ENCODE peak calls at places on chromosomes 4 and X, in eight cellular contexts. U, L, H, Z, T, W, R and F are unnamed samples.

GRCh38 chr4:81454498-81454897 is 17.2 kb downstream of the RASGEF1B start:
- DNase-seq in U (no peak), L (no peak), H (no peak), Z (no peak), T (peak; percentile 35), W (no peak), R (no peak), F (no peak)

GRCh38 chr4:48813984-48814383 is 16.9 kb upstream of the OCIAD1 start:
- DNase-seq in U (no peak), L (no peak), H (peak; percentile 67), Z (no peak), T (no peak), W (no peak), R (no peak), F (no peak)

GRCh38 chr4:182839256-182839655 is 77.9 kb downstream of the DCTD start:
- DNase-seq in U (no peak), L (no peak), H (no peak), Z (no peak), T (no peak), W (no peak), R (no peak), F (peak; percentile 10)

GRCh38 chr4:91990726-91991125 is 313.0 kb upstream of the GRID2 start:
- DNase-seq in U (no peak), L (no peak), H (no peak), Z (no peak), T (no peak), W (no peak), R (no peak), F (no peak)

GRCh38 chr4:155419266-155419665 is 42.5 kb upstream of the MAP9 start:
- DNase-seq in U (peak; percentile 60), L (no peak), H (no peak), Z (no peak), T (no peak), W (no peak), R (no peak), F (no peak)

GRCh38 chr4:184388106-184388505 is 86.2 kb downstream of the IRF2 start:
- DNase-seq in U (no peak), L (no peak), H (no peak), Z (no peak), T (no peak), W (no peak), R (no peak), F (no peak)

GRCh38 chr4:79917246-79917645 is 155.8 kb downstream of the ANTXR2 start:
- DNase-seq in U (peak; percentile 67), L (no peak), H (peak; percentile 56), Z (peak; percentile 15), T (peak; percentile 22), W (peak; percentile 50), R (no peak), F (peak; percentile 50)

GRCh38 chr4:98919996-98920395 is 8.9 kb downstream of the EIF4E start:
- DNase-seq in U (peak; percentile 69), L (no peak), H (no peak), Z (peak; percentile 73), T (no peak), W (no peak), R (no peak), F (no peak)

GRCh38 chr4:123399638-123400358 is 3.2 kb downstream of the SPRY1 start:
- DNase-seq in U (peak; percentile 55), L (no peak), H (no peak), Z (peak; percentile 39), T (no peak), W (no peak), R (no peak), F (no peak)

GRCh38 chrX:6012357-6012756 is 216.3 kb downstream of the NLGN4X start:
- DNase-seq in U (no peak), L (no peak), H (no peak), Z (no peak), T (no peak), W (no peak), R (no peak), F (no peak)
- H3K27me3 ChIP-seq in U (no peaks in the 10 kb centered on the region), L (no peaks in the 10 kb centered on the region), H (peaks cover 55% of the 10 kb centered on the region), Z (no peaks in the 10 kb centered on the region), T (no peaks in the 10 kb centered on the region), W (no peaks in the 10 kb centered on the region), R (no peaks in the 10 kb centered on the region), F (no peaks in the 10 kb centered on the region)

GRCh38 chr4:148443550-148444295 is 1.5 kb upstream of the NR3C2 start:
- DNase-seq in U (no peak), L (peak; percentile 68), H (peak; percentile 26), Z (no peak), T (peak; percentile 40), W (no peak), R (no peak), F (no peak)

GRCh38 chr4:148441986-148442829 is at the start of gene NR3C2:
- DNase-seq in U (peak; percentile 98), L (peak; percentile 99), H (peak; percentile 100), Z (peak; percentile 95), T (peak; percentile 99), W (peak; percentile 94), R (peak; percentile 92), F (peak; percentile 95)

GRCh38 chr4:148444296-148445070 is 2.3 kb upstream of the NR3C2 start:
- DNase-seq in U (no peak), L (peak; percentile 60), H (peak; percentile 42), Z (no peak), T (peak; percentile 40), W (no peak), R (no peak), F (no peak)

GRCh38 chr4:148442830-148443549 is 776 bp upstream of the NR3C2 start:
- DNase-seq in U (no peak), L (no peak), H (no peak), Z (no peak), T (peak; percentile 42), W (no peak), R (no peak), F (no peak)

GRCh38 chr4:148441624-148441985 is 609 bp downstream of the NR3C2 start:
- DNase-seq in U (no peak), L (no peak), H (no peak), Z (no peak), T (no peak), W (no peak), R (no peak), F (no peak)
- H3K27me3 ChIP-seq in U (peaks cover 67% of the 10 kb centered on the region), L (no peaks in the 10 kb centered on the region), H (peaks cover 16% of the 10 kb centered on the region), Z (peaks cover 34% of the 10 kb centered on the region), T (no peaks in the 10 kb centered on the region), W (peaks cover 81% of the 10 kb centered on the region), R (peaks cover 20% of the 10 kb centered on the region), F (no peaks in the 10 kb centered on the region)

GRCh38 chrX:54964766-54965511 is 29.0 kb downstream of the PFKFB1 start:
- DNase-seq in U (no peak), L (no peak), H (no peak), Z (no peak), T (no peak), W (no peak), R (no peak), F (no peak)

GRCh38 chrX:54961750-54962149 is 32.2 kb downstream of the PFKFB1 start:
- DNase-seq in U (no peak), L (no peak), H (no peak), Z (no peak), T (no peak), W (no peak), R (no peak), F (no peak)
- H3K27me3 ChIP-seq in U (no peaks in the 10 kb centered on the region), L (no peaks in the 10 kb centered on the region), H (peaks cover 21% of the 10 kb centered on the region), Z (no peaks in the 10 kb centered on the region), T (no peaks in the 10 kb centered on the region), W (no peaks in the 10 kb centered on the region), R (no peaks in the 10 kb centered on the region), F (no peaks in the 10 kb centered on the region)

GRCh38 chr4:7410470-7410869 is 24.3 kb downstream of the PSAPL1 start:
- DNase-seq in U (no peak), L (no peak), H (no peak), Z (peak; percentile 40), T (peak; percentile 4), W (no peak), R (no peak), F (no peak)
- H3K27me3 ChIP-seq in U (no peaks in the 10 kb centered on the region), L (no peaks in the 10 kb centered on the region), H (no peaks in the 10 kb centered on the region), Z (no peaks in the 10 kb centered on the region), T (no peaks in the 10 kb centered on the region), W (no peaks in the 10 kb centered on the region), R (no peaks in the 10 kb centered on the region), F (no peaks in the 10 kb centered on the region)